ENCODE peak calls at places on chromosome 20, in five cellular contexts. A is GM12865; N is IMR-90; X is CD4-positive, CD25-positive, alpha-beta regulatory T cell; R is GF-D8. Y is an unnamed sample.

GRCh38 chr20:63687419-63688233 is 8.8 kb upstream of the TNFRSF6B start:
- DNase-seq in A (no peak), N (no peak), X (no peak), R (no peak), Y (no peak)

GRCh38 chr20:63025534-63026331 is 19.0 kb upstream of the BHLHE23 start:
- DNase-seq in A (no peak), N (peak), X (peak), R (peak), Y (no peak)

GRCh38 chr20:59123011-59123676 is 40.5 kb upstream of the ZNF831 start:
- DNase-seq in A (no peak), N (no peak), X (peak), R (peak), Y (no peak)

GRCh38 chr20:60482201-60482600 is 524.0 kb downstream of the CDH26 start:
- DNase-seq in A (no peak), N (no peak), X (no peak), R (no peak), Y (no peak)

GRCh38 chr20:12173333-12173732 is 255.6 kb downstream of the BTBD3 start:
- DNase-seq in A (no peak), N (peak), X (no peak), R (no peak), Y (no peak)

GRCh38 chr20:57851786-57852185 is 142.0 kb upstream of the PMEPA1 start:
- DNase-seq in A (no peak), N (no peak), X (no peak), R (no peak), Y (no peak)

GRCh38 chr20:77231-77630 is 10.2 kb upstream of the DEFB125 start:
- DNase-seq in A (no peak), N (no peak), X (no peak), R (no peak), Y (no peak)

GRCh38 chr20:45945678-45946148 is 11.2 kb downstream of the PCIF1 start:
- DNase-seq in A (no peak), N (peak), X (no peak), R (no peak), Y (no peak)

GRCh38 chr20:6870559-6870958 is 103.1 kb downstream of the BMP2 start:
- DNase-seq in A (no peak), N (no peak), X (no peak), R (no peak), Y (peak)

GRCh38 chr20:3563113-3563512 is 92.3 kb downstream of the ATRN start:
- DNase-seq in A (no peak), N (peak), X (no peak), R (no peak), Y (no peak)

GRCh38 chr20:41563087-41563486 is 55.1 kb downstream of the CHD6 start:
- DNase-seq in A (peak), N (peak), X (no peak), R (no peak), Y (no peak)

GRCh38 chr20:15867899-15868298 is 705.3 kb downstream of the KIF16B start:
- DNase-seq in A (no peak), N (no peak), X (no peak), R (no peak), Y (no peak)

GRCh38 chr20:1323830-1324597 is 4.9 kb downstream of the SDCBP2 start:
- DNase-seq in A (no peak), N (no peak), X (no peak), R (no peak), Y (no peak)

GRCh38 chr20:41738584-41739193 is 120.5 kb upstream of the CHD6 start:
- DNase-seq in A (peak), N (peak), X (peak), R (no peak), Y (peak)

GRCh38 chr20:31860431-31861345 is 9.6 kb downstream of the DUSP15 start:
- DNase-seq in A (no peak), N (no peak), X (no peak), R (no peak), Y (peak)

GRCh38 chr20:54643761-54644160 is 168.4 kb downstream of the DOK5 start:
- DNase-seq in A (no peak), N (peak), X (no peak), R (no peak), Y (peak)

GRCh38 chr20:63657260-63657936 is 714 bp upstream of the RTEL1 start:
- DNase-seq in A (no peak), N (no peak), X (no peak), R (peak), Y (peak)

GRCh38 chr20:10667077-10667401 is 6.8 kb downstream of the JAG1 start:
- DNase-seq in A (no peak), N (no peak), X (no peak), R (no peak), Y (no peak)

GRCh38 chr20:52953020-52953419 is 19.1 kb upstream of the TSHZ2 start:
- DNase-seq in A (no peak), N (no peak), X (no peak), R (no peak), Y (no peak)